ENCODE peak calls at places on chromosomes 13 and 19, in five cellular contexts. X, G, P, M and T are unnamed samples.

GRCh38 chr13:76522083-76522755 is 364.0 kb downstream of the KCTD12 start:
- DNase-seq in X (no peak), G (no peak), P (no peak), M (no peak), T (no peak)

GRCh38 chr19:17235618-17236413 is 9.8 kb downstream of the OCEL1 start:
- DNase-seq in X (no peak), G (peak), P (peak), M (peak), T (no peak)

GRCh38 chr13:54424344-54424743 is 1395.7 kb downstream of the OLFM4 start:
- DNase-seq in X (no peak), G (no peak), P (no peak), M (no peak), T (no peak)

GRCh38 chr13:108270442-108270841 is 924 bp downstream of the TNFSF13B start:
- DNase-seq in X (no peak), G (no peak), P (no peak), M (no peak), T (no peak)

GRCh38 chr13:94192576-94192975 is 286.9 kb downstream of the DCT start:
- DNase-seq in X (no peak), G (no peak), P (peak), M (no peak), T (no peak)

GRCh38 chr13:94169783-94170513 is 309.5 kb downstream of the DCT start:
- DNase-seq in X (no peak), G (no peak), P (no peak), M (peak), T (no peak)

GRCh38 chr19:19554074-19555023 is 16.3 kb downstream of the CILP2 start:
- DNase-seq in X (no peak), G (peak), P (peak), M (no peak), T (peak)

GRCh38 chr19:7779631-7780486 is 16.8 kb downstream of the CLEC4M start:
- DNase-seq in X (no peak), G (no peak), P (no peak), M (no peak), T (no peak)

GRCh38 chr13:45073809-45074208 is 46.5 kb upstream of the GTF2F2 start:
- DNase-seq in X (no peak), G (no peak), P (no peak), M (no peak), T (no peak)

GRCh38 chr19:18519962-18520847 is 1.7 kb downstream of the ELL start:
- DNase-seq in X (peak), G (no peak), P (peak), M (peak), T (peak)

GRCh38 chr13:27928805-27929753 is 9.3 kb downstream of the PDX1 start:
- DNase-seq in X (no peak), G (no peak), P (no peak), M (no peak), T (no peak)